ENCODE peak calls at places on chromosomes 6 and 20, in five cellular contexts. T is Panc1, K is psoas muscle, Z is cardiac muscle cell, C is GM23248. G is an unnamed sample. For H3K27me3, the result is how much of the 10 kb centered on the place peaks cover.

GRCh38 chr6:17120019-17120418 is 18.2 kb downstream of the STMND1 start:
- DNase-seq in T (no peak), K (no peak), Z (no peak), C (no peak), G (no peak)

GRCh38 chr6:130975325-130975724 is 87.7 kb downstream of the EPB41L2 start:
- DNase-seq in T (no peak), K (no peak), Z (no peak), C (peak), G (no peak)

GRCh38 chr20:57743450-57744095 is 33.8 kb upstream of the PMEPA1 start:
- DNase-seq in T (no peak), K (no peak), Z (no peak), C (no peak), G (no peak)

GRCh38 chr6:80689700-80690099 is 583.2 kb downstream of the BCKDHB start:
- DNase-seq in T (no peak), K (no peak), Z (no peak), C (no peak), G (no peak)

GRCh38 chr20:15022921-15023320 is 685.5 kb upstream of the FLRT3 start:
- DNase-seq in T (no peak), K (no peak), Z (no peak), C (no peak), G (no peak)

GRCh38 chr20:6395695-6396094 is 272.9 kb upstream of the FERMT1 start:
- DNase-seq in T (no peak), K (no peak), Z (no peak), C (no peak), G (no peak)

GRCh38 chr20:37853823-37854375 is 49.0 kb upstream of the VSTM2L start:
- DNase-seq in T (no peak), K (no peak), Z (no peak), C (no peak), G (no peak)

GRCh38 chr6:164005312-164005711 is 590.8 kb downstream of the QKI start:
- DNase-seq in T (no peak), K (no peak), Z (no peak), C (no peak), G (no peak)

GRCh38 chr20:41347523-41348429 is 7.2 kb downstream of the LPIN3 start:
- DNase-seq in T (no peak), K (no peak), Z (no peak), C (no peak), G (no peak)

GRCh38 chr20:61600061-61600460 is 348.0 kb downstream of the CDH4 start:
- DNase-seq in T (no peak), K (no peak), Z (no peak), C (no peak), G (no peak)

GRCh38 chr6:140500864-140501263 is 1126.4 kb upstream of the CITED2 start:
- DNase-seq in T (no peak), K (no peak), Z (no peak), C (no peak), G (no peak)

GRCh38 chr6:84411060-84411629 is 183.7 kb upstream of the CEP162 start:
- DNase-seq in T (no peak), K (no peak), Z (no peak), C (peak), G (no peak)

GRCh38 chr20:35342154-35342769 is 50.0 kb upstream of the FAM83C start:
- DNase-seq in T (no peak), K (no peak), Z (peak), C (no peak), G (no peak)

GRCh38 chr20:36150489-36150846 is 4.1 kb upstream of the EPB41L1 start:
- DNase-seq in T (no peak), K (no peak), Z (no peak), C (no peak), G (no peak)

GRCh38 chr20:10521068-10521834 is 86.1 kb downstream of the SLX4IP start:
- DNase-seq in T (no peak), K (no peak), Z (no peak), C (peak), G (no peak)

GRCh38 chr20:19658137-19658536 is 99.9 kb upstream of the RIN2 start:
- DNase-seq in T (no peak), K (peak), Z (no peak), C (no peak), G (no peak)

GRCh38 chr6:99349620-99350141 is at the start of gene FAXC:
- DNase-seq in T (no peak), K (peak), Z (peak), C (peak), G (no peak)

GRCh38 chr6:128124713-128125112 is 223.9 kb upstream of the THEMIS start:
- DNase-seq in T (no peak), K (no peak), Z (no peak), C (peak), G (no peak)

GRCh38 chr6:158799051-158799792 is 19.9 kb downstream of the EZR start:
- DNase-seq in T (no peak), K (no peak), Z (no peak), C (peak), G (no peak)

GRCh38 chr6:170162771-170163404 is 128.0 kb downstream of the DLL1 start:
- DNase-seq in T (no peak), K (peak), Z (no peak), C (no peak), G (no peak)

GRCh38 chr6:137973201-137973600 is 106.1 kb downstream of the TNFAIP3 start:
- DNase-seq in T (no peak), K (no peak), Z (no peak), C (peak), G (no peak)

GRCh38 chr6:136783021-136783420 is 9.3 kb downstream of the MAP3K5 start:
- DNase-seq in T (no peak), K (no peak), Z (no peak), C (no peak), G (no peak)
- H3K27ac ChIP-seq in T (no peak), K (no peak), Z (no peak), C (no peak), G (no peak)

GRCh38 chr6:167564416-167565250 is 239.7 kb downstream of the TTLL2 start:
- DNase-seq in T (no peak), K (no peak), Z (no peak), C (no peak), G (no peak)
- H3K27me3 ChIP-seq in T (under half), K (under half), Z (under half), C (under half), G (under half)

GRCh38 chr6:36116480-36116879 is 13.8 kb upstream of the MAPK13 start:
- DNase-seq in T (no peak), K (no peak), Z (no peak), C (no peak), G (no peak)

GRCh38 chr6:36113701-36114100 is 16.6 kb upstream of the MAPK13 start:
- DNase-seq in T (no peak), K (no peak), Z (no peak), C (no peak), G (no peak)

GRCh38 chr6:36115412-36115811 is 14.9 kb upstream of the MAPK13 start:
- DNase-seq in T (no peak), K (no peak), Z (no peak), C (no peak), G (no peak)

GRCh38 chr6:36116066-36116465 is 14.2 kb upstream of the MAPK13 start:
- DNase-seq in T (no peak), K (no peak), Z (no peak), C (no peak), G (no peak)

GRCh38 chr6:36114798-36115408 is 15.4 kb upstream of the MAPK13 start:
- DNase-seq in T (no peak), K (no peak), Z (no peak), C (no peak), G (no peak)
- H3K27ac ChIP-seq in T (no peak), K (no peak), Z (peak), C (no peak), G (peak)

GRCh38 chr6:150005761-150006651 is 19.3 kb downstream of the RAET1L start:
- DNase-seq in T (no peak), K (no peak), Z (no peak), C (no peak), G (no peak)
- H3K27me3 ChIP-seq in T (under half), K (under half), Z (half or more), C (under half), G (under half)

GRCh38 chr6:148835920-148836441 is 89.2 kb downstream of the UST start:
- DNase-seq in T (no peak), K (no peak), Z (no peak), C (peak), G (no peak)
- H3K27ac ChIP-seq in T (no peak), K (no peak), Z (no peak), C (peak), G (no peak)

GRCh38 chr6:30156262-30156599 is 4.8 kb downstream of the TRIM10 start:
- DNase-seq in T (no peak), K (no peak), Z (no peak), C (peak), G (no peak)
- H3K27me3 ChIP-seq in T (under half), K (under half), Z (half or more), C (under half), G (under half)

GRCh38 chr6:106539931-106540330 is 89.4 kb downstream of the RTN4IP1 start:
- DNase-seq in T (no peak), K (no peak), Z (no peak), C (no peak), G (no peak)

GRCh38 chr6:106538145-106538544 is 91.2 kb downstream of the RTN4IP1 start:
- DNase-seq in T (no peak), K (no peak), Z (no peak), C (no peak), G (no peak)

GRCh38 chr6:106540432-106540831 is 88.9 kb downstream of the RTN4IP1 start:
- DNase-seq in T (no peak), K (no peak), Z (no peak), C (no peak), G (no peak)

GRCh38 chr6:106537662-106538061 is 91.6 kb downstream of the RTN4IP1 start:
- DNase-seq in T (no peak), K (no peak), Z (no peak), C (no peak), G (no peak)

GRCh38 chr6:106540907-106541306 is 88.4 kb downstream of the RTN4IP1 start:
- DNase-seq in T (no peak), K (no peak), Z (no peak), C (peak), G (no peak)
- H3K27ac ChIP-seq in T (no peak), K (no peak), Z (no peak), C (no peak), G (no peak)

GRCh38 chr6:149566372-149567193 is at the start of gene GINM1:
- DNase-seq in T (no peak), K (peak), Z (peak), C (peak), G (peak)
- H3K27me3 ChIP-seq in T (under half), K (under half), Z (under half), C (under half), G (under half)

GRCh38 chr20:4043801-4044200 is 28.4 kb upstream of the RNF24 start:
- DNase-seq in T (no peak), K (no peak), Z (no peak), C (no peak), G (no peak)

GRCh38 chr20:4045082-4045481 is 29.7 kb upstream of the RNF24 start:
- DNase-seq in T (no peak), K (no peak), Z (no peak), C (no peak), G (no peak)

GRCh38 chr20:4040283-4041179 is 25.2 kb upstream of the RNF24 start:
- DNase-seq in T (no peak), K (no peak), Z (no peak), C (no peak), G (no peak)

GRCh38 chr20:4043329-4043728 is 28.0 kb upstream of the RNF24 start:
- DNase-seq in T (no peak), K (no peak), Z (no peak), C (no peak), G (no peak)

GRCh38 chr20:4041748-4042411 is 26.5 kb upstream of the RNF24 start:
- DNase-seq in T (no peak), K (no peak), Z (no peak), C (peak), G (no peak)
- H3K27ac ChIP-seq in T (no peak), K (no peak), Z (no peak), C (no peak), G (no peak)

GRCh38 chr20:45096781-45097180 is 4.1 kb downstream of the KCNS1 start:
- DNase-seq in T (no peak), K (no peak), Z (no peak), C (no peak), G (no peak)
- H3K27me3 ChIP-seq in T (under half), K (under half), Z (half or more), C (under half), G (under half)